ENCODE peak calls at places on chromosome 14, in six cellular contexts. J is cardiac muscle cell; R is substantia nigra; M is neural crest cell; K is tibial artery; V is effector memory CD4-positive, alpha-beta T cell. B is an unnamed sample.

GRCh38 chr14:96255501-96256366 is at the start of gene BDKRB1:
- DNase-seq in K (no peak), M (no peak), R (no peak), V (no peak), J (peak), B (no peak)

GRCh38 chr14:69808919-69809808 is 12.1 kb upstream of the SLC10A1 start:
- DNase-seq in J (no peak), M (no peak), V (no peak), K (no peak), R (no peak), B (no peak)

GRCh38 chr14:31827325-31827724 is 249.8 kb upstream of the ARHGAP5 start:
- DNase-seq in R (no peak), K (no peak), M (no peak), J (no peak), V (no peak), B (no peak)

GRCh38 chr14:68978550-68978911 is 571 bp downstream of the ACTN1 start:
- DNase-seq in V (no peak), J (peak), M (peak), K (peak), R (peak), B (peak)

GRCh38 chr14:104749111-104749649 is 3.8 kb upstream of the SIVA1 start:
- DNase-seq in K (peak), J (no peak), R (peak), M (no peak), V (no peak), B (peak)

GRCh38 chr14:95523051-95523817 is 6.8 kb upstream of the SYNE3 start:
- DNase-seq in V (no peak), K (no peak), R (no peak), M (no peak), J (peak), B (no peak)

GRCh38 chr14:64929003-64929337 is 13.6 kb downstream of the GPX2 start:
- DNase-seq in M (no peak), V (no peak), J (no peak), K (no peak), R (no peak), B (no peak)

GRCh38 chr14:69090187-69090789 is 62.6 kb downstream of the DCAF5 start:
- DNase-seq in K (no peak), R (no peak), M (no peak), V (no peak), J (peak), B (no peak)